ENCODE peak calls at places on chromosomes 6 and 20, in nine cellular contexts. One of them, this sample, is unnamed.

GRCh38 chr6:137365648-137366047 is 128.5 kb downstream of the OLIG3 start:
- DNase-seq in adrenal gland: no peak
- DNase-seq in stomach: no peak
- DNase-seq in right atrium auricular region: no peak
- DNase-seq in Peyer's patch: no peak
- DNase-seq in endodermal cell: no peak
- DNase-seq in cardiac muscle cell: no peak
- DNase-seq in tibial nerve: no peak
- DNase-seq in fibroblast of lung: no peak
- DNase-seq in this sample: no peak

GRCh38 chr20:3995067-3995748 is 20.1 kb downstream of the RNF24 start:
- DNase-seq in cardiac muscle cell: peak; percentile 40
- DNase-seq in fibroblast of lung: no peak
- DNase-seq in Peyer's patch: no peak
- DNase-seq in endodermal cell: peak; percentile 49
- DNase-seq in right atrium auricular region: no peak
- DNase-seq in stomach: no peak
- DNase-seq in tibial nerve: no peak
- DNase-seq in adrenal gland: no peak
- DNase-seq in this sample: no peak

GRCh38 chr20:52268184-52268583 is 76.6 kb upstream of the ZFP64 start:
- DNase-seq in cardiac muscle cell: peak; percentile 38
- DNase-seq in right atrium auricular region: no peak
- DNase-seq in tibial nerve: no peak
- DNase-seq in adrenal gland: no peak
- DNase-seq in Peyer's patch: no peak
- DNase-seq in fibroblast of lung: peak; percentile 77
- DNase-seq in endodermal cell: no peak
- DNase-seq in stomach: no peak
- DNase-seq in this sample: no peak

GRCh38 chr6:156657311-156657710 is 119.9 kb upstream of the ARID1B start:
- DNase-seq in fibroblast of lung: no peak
- DNase-seq in right atrium auricular region: no peak
- DNase-seq in stomach: no peak
- DNase-seq in Peyer's patch: no peak
- DNase-seq in cardiac muscle cell: no peak
- DNase-seq in tibial nerve: no peak
- DNase-seq in adrenal gland: no peak
- DNase-seq in endodermal cell: peak; percentile 57
- DNase-seq in this sample: no peak

GRCh38 chr6:136656121-136656520 is 105.9 kb upstream of the MAP7 start:
- DNase-seq in right atrium auricular region: no peak
- DNase-seq in fibroblast of lung: peak; percentile 42
- DNase-seq in Peyer's patch: no peak
- DNase-seq in adrenal gland: no peak
- DNase-seq in cardiac muscle cell: peak; percentile 52
- DNase-seq in tibial nerve: no peak
- DNase-seq in endodermal cell: no peak
- DNase-seq in stomach: no peak
- DNase-seq in this sample: no peak

GRCh38 chr6:22521035-22521434 is 48.3 kb upstream of the HDGFL1 start:
- DNase-seq in right atrium auricular region: no peak
- DNase-seq in stomach: no peak
- DNase-seq in fibroblast of lung: no peak
- DNase-seq in Peyer's patch: no peak
- DNase-seq in adrenal gland: no peak
- DNase-seq in endodermal cell: no peak
- DNase-seq in tibial nerve: no peak
- DNase-seq in cardiac muscle cell: no peak
- DNase-seq in this sample: no peak

GRCh38 chr6:26520088-26520839 is 17.9 kb upstream of the HMGN4 start:
- DNase-seq in right atrium auricular region: peak; percentile 64
- DNase-seq in cardiac muscle cell: no peak
- DNase-seq in fibroblast of lung: no peak
- DNase-seq in adrenal gland: peak; percentile 70
- DNase-seq in Peyer's patch: no peak
- DNase-seq in tibial nerve: no peak
- DNase-seq in endodermal cell: no peak
- DNase-seq in stomach: no peak
- DNase-seq in this sample: no peak

GRCh38 chr6:148593130-148593812 is 153.6 kb upstream of the UST start:
- DNase-seq in tibial nerve: no peak
- DNase-seq in right atrium auricular region: no peak
- DNase-seq in stomach: no peak
- DNase-seq in Peyer's patch: no peak
- DNase-seq in endodermal cell: no peak
- DNase-seq in cardiac muscle cell: peak; percentile 62
- DNase-seq in fibroblast of lung: peak; percentile 65
- DNase-seq in adrenal gland: no peak
- DNase-seq in this sample: no peak

GRCh38 chr6:1958257-1958656 is 287.1 kb downstream of the GMDS start:
- DNase-seq in tibial nerve: no peak
- DNase-seq in right atrium auricular region: no peak
- DNase-seq in Peyer's patch: no peak
- DNase-seq in stomach: no peak
- DNase-seq in endodermal cell: no peak
- DNase-seq in adrenal gland: no peak
- DNase-seq in cardiac muscle cell: no peak
- DNase-seq in fibroblast of lung: no peak
- DNase-seq in this sample: no peak

GRCh38 chr20:6152777-6153176 is 29.9 kb upstream of the FERMT1 start:
- DNase-seq in right atrium auricular region: no peak
- DNase-seq in endodermal cell: no peak
- DNase-seq in adrenal gland: no peak
- DNase-seq in tibial nerve: no peak
- DNase-seq in Peyer's patch: no peak
- DNase-seq in stomach: no peak
- DNase-seq in fibroblast of lung: no peak
- DNase-seq in cardiac muscle cell: no peak
- DNase-seq in this sample: no peak

GRCh38 chr20:35398660-35399144 is 13.1 kb downstream of the UQCC1 start:
- DNase-seq in adrenal gland: no peak
- DNase-seq in endodermal cell: no peak
- DNase-seq in Peyer's patch: no peak
- DNase-seq in tibial nerve: no peak
- DNase-seq in stomach: no peak
- DNase-seq in right atrium auricular region: no peak
- DNase-seq in cardiac muscle cell: peak; percentile 88
- DNase-seq in fibroblast of lung: peak; percentile 62
- DNase-seq in this sample: no peak

GRCh38 chr6:56652231-56652630 is 9.5 kb upstream of the DST start:
- DNase-seq in Peyer's patch: no peak
- DNase-seq in endodermal cell: no peak
- DNase-seq in cardiac muscle cell: peak; percentile 74
- DNase-seq in stomach: no peak
- DNase-seq in adrenal gland: no peak
- DNase-seq in right atrium auricular region: no peak
- DNase-seq in fibroblast of lung: no peak
- DNase-seq in tibial nerve: no peak
- DNase-seq in this sample: no peak
- H3K27ac ChIP-seq in Peyer's patch: no peak overlapping the region
- H3K27ac ChIP-seq in endodermal cell: no peak overlapping the region
- H3K27ac ChIP-seq in cardiac muscle cell: no peak overlapping the region
- H3K27ac ChIP-seq in stomach: peak overlapping the region; percentile 29
- H3K27ac ChIP-seq in adrenal gland: no peak overlapping the region
- H3K27ac ChIP-seq in right atrium auricular region: peak overlapping the region; percentile 26
- H3K27ac ChIP-seq in fibroblast of lung: no peak overlapping the region
- H3K27ac ChIP-seq in tibial nerve: peak overlapping the region; percentile 81
- H3K27ac ChIP-seq in this sample: no peak overlapping the region

GRCh38 chr6:131096786-131097185 is 33.7 kb upstream of the EPB41L2 start:
- DNase-seq in Peyer's patch: no peak
- DNase-seq in stomach: no peak
- DNase-seq in cardiac muscle cell: no peak
- DNase-seq in fibroblast of lung: no peak
- DNase-seq in endodermal cell: no peak
- DNase-seq in tibial nerve: no peak
- DNase-seq in right atrium auricular region: no peak
- DNase-seq in adrenal gland: no peak
- DNase-seq in this sample: no peak

GRCh38 chr6:131093334-131093733 is 30.3 kb upstream of the EPB41L2 start:
- DNase-seq in Peyer's patch: no peak
- DNase-seq in cardiac muscle cell: no peak
- DNase-seq in adrenal gland: no peak
- DNase-seq in endodermal cell: no peak
- DNase-seq in fibroblast of lung: no peak
- DNase-seq in tibial nerve: no peak
- DNase-seq in right atrium auricular region: no peak
- DNase-seq in stomach: no peak
- DNase-seq in this sample: no peak
- H3K9me3 ChIP-seq in Peyer's patch: no peaks in the 10 kb centered on the region
- H3K9me3 ChIP-seq in cardiac muscle cell: no peaks in the 10 kb centered on the region
- H3K9me3 ChIP-seq in adrenal gland: no peaks in the 10 kb centered on the region
- H3K9me3 ChIP-seq in endodermal cell: peaks cover 4% of the 10 kb centered on the region
- H3K9me3 ChIP-seq in fibroblast of lung: no peaks in the 10 kb centered on the region
- H3K9me3 ChIP-seq in tibial nerve: no peaks in the 10 kb centered on the region
- H3K9me3 ChIP-seq in right atrium auricular region: no peaks in the 10 kb centered on the region
- H3K9me3 ChIP-seq in stomach: no peaks in the 10 kb centered on the region
- H3K9me3 ChIP-seq in this sample: no peaks in the 10 kb centered on the region

DNA sequence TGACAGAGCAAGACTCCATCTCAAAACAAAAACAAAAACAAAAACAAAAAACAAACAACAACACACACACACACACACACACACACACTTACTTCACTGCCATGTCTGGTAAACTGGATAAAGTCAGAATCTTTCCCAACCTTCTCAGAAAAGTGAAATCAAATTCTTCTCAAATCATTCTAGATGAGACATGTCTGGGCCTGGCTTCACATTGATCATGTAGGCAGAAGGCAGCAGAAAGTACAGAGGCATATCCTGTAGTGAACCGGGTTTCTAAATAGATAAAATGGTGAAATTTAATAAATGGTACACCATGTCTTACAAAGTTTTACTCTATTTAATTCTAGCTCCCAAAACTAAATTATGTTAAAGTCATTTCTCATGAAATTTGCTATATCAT is 14.9 kb upstream of the MRS2 start:
- DNase-seq in stomach: no peak
- DNase-seq in fibroblast of lung: no peak
- DNase-seq in adrenal gland: no peak
- DNase-seq in right atrium auricular region: no peak
- DNase-seq in Peyer's patch: no peak
- DNase-seq in cardiac muscle cell: no peak
- DNase-seq in endodermal cell: no peak
- DNase-seq in tibial nerve: no peak
- DNase-seq in this sample: no peak
- H3K27ac ChIP-seq in stomach: no peak overlapping the region
- H3K27ac ChIP-seq in fibroblast of lung: no peak overlapping the region
- H3K27ac ChIP-seq in adrenal gland: no peak overlapping the region
- H3K27ac ChIP-seq in right atrium auricular region: no peak overlapping the region
- H3K27ac ChIP-seq in Peyer's patch: no peak overlapping the region
- H3K27ac ChIP-seq in cardiac muscle cell: no peak overlapping the region
- H3K27ac ChIP-seq in endodermal cell: no peak overlapping the region
- H3K27ac ChIP-seq in tibial nerve: no peak overlapping the region
- H3K27ac ChIP-seq in this sample: no peak overlapping the region

GRCh38 chr20:56004611-56005388 is 519 bp downstream of the CBLN4 start:
- DNase-seq in cardiac muscle cell: no peak
- DNase-seq in endodermal cell: peak; percentile 57
- DNase-seq in tibial nerve: no peak
- DNase-seq in Peyer's patch: no peak
- DNase-seq in adrenal gland: no peak
- DNase-seq in fibroblast of lung: no peak
- DNase-seq in stomach: no peak
- DNase-seq in right atrium auricular region: no peak
- DNase-seq in this sample: no peak
- H3K9me3 ChIP-seq in cardiac muscle cell: no peaks in the 10 kb centered on the region
- H3K9me3 ChIP-seq in endodermal cell: peaks cover 72% of the 10 kb centered on the region
- H3K9me3 ChIP-seq in tibial nerve: no peaks in the 10 kb centered on the region
- H3K9me3 ChIP-seq in Peyer's patch: no peaks in the 10 kb centered on the region
- H3K9me3 ChIP-seq in adrenal gland: no peaks in the 10 kb centered on the region
- H3K9me3 ChIP-seq in fibroblast of lung: no peaks in the 10 kb centered on the region
- H3K9me3 ChIP-seq in stomach: no peaks in the 10 kb centered on the region
- H3K9me3 ChIP-seq in right atrium auricular region: no peaks in the 10 kb centered on the region
- H3K9me3 ChIP-seq in this sample: no peaks in the 10 kb centered on the region

GRCh38 chr20:50128520-50128905 is 15.6 kb upstream of the UBE2V1 start:
- DNase-seq in stomach: no peak
- DNase-seq in right atrium auricular region: no peak
- DNase-seq in fibroblast of lung: no peak
- DNase-seq in Peyer's patch: no peak
- DNase-seq in cardiac muscle cell: no peak
- DNase-seq in endodermal cell: no peak
- DNase-seq in tibial nerve: no peak
- DNase-seq in adrenal gland: no peak
- DNase-seq in this sample: no peak

GRCh38 chr20:50130346-50130703 is 17.4 kb upstream of the UBE2V1 start:
- DNase-seq in adrenal gland: no peak
- DNase-seq in cardiac muscle cell: no peak
- DNase-seq in right atrium auricular region: no peak
- DNase-seq in fibroblast of lung: no peak
- DNase-seq in endodermal cell: no peak
- DNase-seq in Peyer's patch: no peak
- DNase-seq in tibial nerve: no peak
- DNase-seq in stomach: no peak
- DNase-seq in this sample: no peak

GRCh38 chr20:50127587-50128519 is 14.9 kb upstream of the UBE2V1 start:
- DNase-seq in fibroblast of lung: no peak
- DNase-seq in right atrium auricular region: no peak
- DNase-seq in cardiac muscle cell: no peak
- DNase-seq in adrenal gland: no peak
- DNase-seq in endodermal cell: no peak
- DNase-seq in stomach: no peak
- DNase-seq in tibial nerve: no peak
- DNase-seq in Peyer's patch: no peak
- DNase-seq in this sample: no peak

GRCh38 chr20:50130995-50131394 is 18.0 kb upstream of the UBE2V1 start:
- DNase-seq in Peyer's patch: no peak
- DNase-seq in tibial nerve: no peak
- DNase-seq in fibroblast of lung: peak; percentile 70
- DNase-seq in right atrium auricular region: no peak
- DNase-seq in adrenal gland: no peak
- DNase-seq in cardiac muscle cell: peak; percentile 27
- DNase-seq in endodermal cell: no peak
- DNase-seq in stomach: no peak
- DNase-seq in this sample: no peak

DNA sequence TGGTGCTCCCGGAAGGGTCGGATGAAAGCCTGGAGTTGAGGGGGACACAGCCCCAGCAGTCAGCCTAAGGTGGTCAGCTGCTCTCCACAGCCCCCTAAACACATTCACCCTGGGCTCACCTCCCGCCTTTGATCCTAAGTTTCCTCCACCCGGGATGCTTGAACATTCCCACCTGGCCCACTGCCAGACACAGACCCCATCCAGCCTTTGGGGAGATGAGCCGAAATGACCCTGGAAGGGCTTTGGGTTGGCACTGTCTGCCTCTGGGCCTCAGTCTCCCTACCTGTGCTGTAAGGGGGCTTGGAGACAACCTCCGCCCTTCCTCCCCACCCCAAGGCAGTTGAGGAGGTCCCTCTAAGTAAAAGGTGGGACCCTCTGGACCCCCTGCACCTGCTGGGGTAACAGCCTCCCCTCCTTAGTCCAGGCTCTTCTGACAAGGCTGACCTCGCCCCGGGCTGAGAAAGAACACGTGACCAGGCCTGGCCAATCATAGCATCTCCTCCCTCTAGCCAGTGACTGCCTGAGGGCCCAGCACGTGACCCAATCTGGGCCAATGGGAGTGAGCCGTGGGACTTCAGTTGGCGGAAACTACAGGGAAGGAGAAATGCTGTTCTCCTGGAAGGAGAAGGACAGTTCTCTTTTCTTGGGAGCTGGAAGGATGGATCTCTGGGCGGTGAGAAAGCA is 16.9 kb upstream of the UBE2V1 start:
- DNase-seq in right atrium auricular region: no peak
- DNase-seq in endodermal cell: peak; percentile 73
- DNase-seq in cardiac muscle cell: no peak
- DNase-seq in adrenal gland: no peak
- DNase-seq in stomach: no peak
- DNase-seq in tibial nerve: no peak
- DNase-seq in Peyer's patch: no peak
- DNase-seq in fibroblast of lung: no peak
- DNase-seq in this sample: no peak
- H3K27ac ChIP-seq in right atrium auricular region: no peak overlapping the region
- H3K27ac ChIP-seq in endodermal cell: no peak overlapping the region
- H3K27ac ChIP-seq in cardiac muscle cell: no peak overlapping the region
- H3K27ac ChIP-seq in adrenal gland: peak overlapping the region; percentile 4
- H3K27ac ChIP-seq in stomach: peak overlapping the region; percentile 66
- H3K27ac ChIP-seq in tibial nerve: no peak overlapping the region
- H3K27ac ChIP-seq in Peyer's patch: no peak overlapping the region
- H3K27ac ChIP-seq in fibroblast of lung: peak overlapping the region; percentile 52
- H3K27ac ChIP-seq in this sample: no peak overlapping the region